ENCODE peak calls at places on chromosomes 11 and 22, in five cellular contexts. One of them, this sample, is unnamed.

GRCh38 chr11:115104851-115105453 is 399.3 kb downstream of the CADM1 start:
- DNase-seq in AG04449: no peak
- DNase-seq in endothelial cell: no peak
- DNase-seq in WTC11: no peak
- DNase-seq in gastrocnemius medialis: peak
- DNase-seq in this sample: no peak

GRCh38 chr11:100753562-100753961 is 66.5 kb downstream of the ARHGAP42 start:
- DNase-seq in AG04449: no peak
- DNase-seq in endothelial cell: peak
- DNase-seq in WTC11: peak
- DNase-seq in gastrocnemius medialis: no peak
- DNase-seq in this sample: no peak

GRCh38 chr11:5178046-5178837 is 22.2 kb downstream of the OR51V1 start:
- DNase-seq in AG04449: no peak
- DNase-seq in endothelial cell: no peak
- DNase-seq in WTC11: no peak
- DNase-seq in gastrocnemius medialis: no peak
- DNase-seq in this sample: no peak

GRCh38 chr22:35743466-35743865 is 25.8 kb downstream of the APOL5 start:
- DNase-seq in AG04449: no peak
- DNase-seq in endothelial cell: no peak
- DNase-seq in WTC11: no peak
- DNase-seq in gastrocnemius medialis: no peak
- DNase-seq in this sample: no peak

GRCh38 chr11:78138694-78139421 is 568 bp downstream of the ALG8 start:
- DNase-seq in AG04449: no peak
- DNase-seq in endothelial cell: peak
- DNase-seq in WTC11: no peak
- DNase-seq in gastrocnemius medialis: no peak
- DNase-seq in this sample: peak

GRCh38 chr11:19680824-19681368 is 31.7 kb upstream of the NAV2 start:
- DNase-seq in AG04449: no peak
- DNase-seq in endothelial cell: no peak
- DNase-seq in WTC11: no peak
- DNase-seq in gastrocnemius medialis: no peak
- DNase-seq in this sample: no peak

GRCh38 chr11:11843233-11843632 is 1.5 kb downstream of the USP47 start:
- DNase-seq in AG04449: peak
- DNase-seq in endothelial cell: no peak
- DNase-seq in WTC11: no peak
- DNase-seq in gastrocnemius medialis: no peak
- DNase-seq in this sample: no peak

GRCh38 chr11:124938206-124938765 is 2.4 kb upstream of the HEPACAM start:
- DNase-seq in AG04449: no peak
- DNase-seq in endothelial cell: no peak
- DNase-seq in WTC11: no peak
- DNase-seq in gastrocnemius medialis: no peak
- DNase-seq in this sample: no peak

GRCh38 chr22:44721206-44721605 is 19.2 kb downstream of the PRR5 start:
- DNase-seq in AG04449: no peak
- DNase-seq in endothelial cell: no peak
- DNase-seq in WTC11: no peak
- DNase-seq in gastrocnemius medialis: no peak
- DNase-seq in this sample: no peak

GRCh38 chr22:40238425-40239344 is 61.0 kb downstream of the TNRC6B start:
- DNase-seq in AG04449: peak
- DNase-seq in endothelial cell: no peak
- DNase-seq in WTC11: no peak
- DNase-seq in gastrocnemius medialis: peak
- DNase-seq in this sample: no peak

GRCh38 chr22:28015676-28016601 is 96.9 kb upstream of the PITPNB start:
- DNase-seq in AG04449: no peak
- DNase-seq in endothelial cell: no peak
- DNase-seq in WTC11: no peak
- DNase-seq in gastrocnemius medialis: peak
- DNase-seq in this sample: no peak

GRCh38 chr11:128251140-128251539 is 336.2 kb downstream of the ETS1 start:
- DNase-seq in AG04449: peak
- DNase-seq in endothelial cell: no peak
- DNase-seq in WTC11: no peak
- DNase-seq in gastrocnemius medialis: no peak
- DNase-seq in this sample: no peak

GRCh38 chr22:39690901-39691620 is 120.5 kb downstream of the CACNA1I start:
- DNase-seq in AG04449: no peak
- DNase-seq in endothelial cell: no peak
- DNase-seq in WTC11: peak
- DNase-seq in gastrocnemius medialis: no peak
- DNase-seq in this sample: peak

GRCh38 chr11:108931168-108931567 is 266.3 kb downstream of the DDX10 start:
- DNase-seq in AG04449: no peak
- DNase-seq in endothelial cell: no peak
- DNase-seq in WTC11: no peak
- DNase-seq in gastrocnemius medialis: no peak
- DNase-seq in this sample: no peak

GRCh38 chr11:11787305-11788066 is 54.3 kb upstream of the USP47 start:
- DNase-seq in AG04449: no peak
- DNase-seq in endothelial cell: peak
- DNase-seq in WTC11: peak
- DNase-seq in gastrocnemius medialis: peak
- DNase-seq in this sample: peak

GRCh38 chr22:36220457-36220921 is 18.8 kb downstream of the APOL2 start:
- DNase-seq in AG04449: no peak
- DNase-seq in endothelial cell: no peak
- DNase-seq in WTC11: no peak
- DNase-seq in gastrocnemius medialis: peak
- DNase-seq in this sample: no peak

GRCh38 chr11:134332189-134332631 is 422 bp downstream of the GLB1L2 start:
- DNase-seq in AG04449: no peak
- DNase-seq in endothelial cell: peak
- DNase-seq in WTC11: peak
- DNase-seq in gastrocnemius medialis: no peak
- DNase-seq in this sample: peak

GRCh38 chr22:46737976-46738641 is at the start of gene CERK:
- DNase-seq in AG04449: no peak
- DNase-seq in endothelial cell: peak
- DNase-seq in WTC11: peak
- DNase-seq in gastrocnemius medialis: peak
- DNase-seq in this sample: peak

GRCh38 chr11:95821640-95822039 is 31.3 kb downstream of the CEP57 start:
- DNase-seq in AG04449: no peak
- DNase-seq in endothelial cell: no peak
- DNase-seq in WTC11: no peak
- DNase-seq in gastrocnemius medialis: no peak
- DNase-seq in this sample: no peak

GRCh38 chr11:119202554-119202953 is 3.6 kb upstream of the CBL start:
- DNase-seq in AG04449: no peak
- DNase-seq in endothelial cell: no peak
- DNase-seq in WTC11: no peak
- DNase-seq in gastrocnemius medialis: no peak
- DNase-seq in this sample: no peak

GRCh38 chr11:110182886-110183285 is 89.7 kb downstream of the ZC3H12C start:
- DNase-seq in AG04449: no peak
- DNase-seq in endothelial cell: no peak
- DNase-seq in WTC11: no peak
- DNase-seq in gastrocnemius medialis: no peak
- DNase-seq in this sample: peak

GRCh38 chr11:629237-629583 is 2.2 kb upstream of the SCT start:
- DNase-seq in AG04449: no peak
- DNase-seq in endothelial cell: no peak
- DNase-seq in WTC11: peak
- DNase-seq in gastrocnemius medialis: peak
- DNase-seq in this sample: peak

GRCh38 chr11:99687320-99687719 is 666.6 kb downstream of the CNTN5 start:
- DNase-seq in AG04449: no peak
- DNase-seq in endothelial cell: no peak
- DNase-seq in WTC11: no peak
- DNase-seq in gastrocnemius medialis: no peak
- DNase-seq in this sample: no peak

GRCh38 chr11:63602296-63602695 is 11.9 kb downstream of the PLAAT3 start:
- DNase-seq in AG04449: peak
- DNase-seq in endothelial cell: no peak
- DNase-seq in WTC11: no peak
- DNase-seq in gastrocnemius medialis: no peak
- DNase-seq in this sample: no peak

GRCh38 chr22:25651332-25651731 is 86.9 kb downstream of the GRK3 start:
- DNase-seq in AG04449: no peak
- DNase-seq in endothelial cell: no peak
- DNase-seq in WTC11: no peak
- DNase-seq in gastrocnemius medialis: no peak
- DNase-seq in this sample: no peak

GRCh38 chr11:71447791-71448256 is 369 bp downstream of the DHCR7 start:
- DNase-seq in AG04449: no peak
- DNase-seq in endothelial cell: peak
- DNase-seq in WTC11: peak
- DNase-seq in gastrocnemius medialis: no peak
- DNase-seq in this sample: peak

GRCh38 chr22:49164773-49165320 is 662.8 kb downstream of the BRD1 start:
- DNase-seq in AG04449: no peak
- DNase-seq in endothelial cell: no peak
- DNase-seq in WTC11: no peak
- DNase-seq in gastrocnemius medialis: no peak
- DNase-seq in this sample: no peak

GRCh38 chr11:130389315-130389935 is 39.0 kb downstream of the ADAMTS8 start:
- DNase-seq in AG04449: no peak
- DNase-seq in endothelial cell: no peak
- DNase-seq in WTC11: no peak
- DNase-seq in gastrocnemius medialis: no peak
- DNase-seq in this sample: peak

DNA sequence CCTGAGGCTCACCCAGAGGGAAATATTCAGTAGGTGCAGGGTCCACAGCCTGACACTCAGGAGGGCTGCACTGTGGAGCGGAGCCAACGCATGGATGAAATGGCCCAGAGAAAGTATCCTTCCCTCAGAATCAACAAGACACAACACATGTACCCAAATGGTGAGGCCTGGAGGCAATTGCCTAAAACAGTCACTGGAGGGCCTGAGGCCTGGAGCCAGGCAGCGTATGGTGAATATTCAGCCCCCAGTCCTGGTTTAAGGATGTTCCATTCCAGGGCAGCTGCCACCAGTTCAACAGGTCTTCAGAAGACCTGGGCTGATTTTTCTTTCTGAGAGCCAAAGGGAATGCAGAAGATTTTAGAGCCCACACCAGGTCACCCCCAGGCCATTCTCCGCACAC is 264.8 kb downstream of the INSC start:
- DNase-seq in AG04449: no peak
- DNase-seq in endothelial cell: no peak
- DNase-seq in WTC11: peak
- DNase-seq in gastrocnemius medialis: no peak
- DNase-seq in this sample: no peak
- TF ChIP-seq CTCF in AG04449: no peak
- TF ChIP-seq CTCF in endothelial cell: no peak
- TF ChIP-seq CTCF in WTC11: no peak
- TF ChIP-seq CTCF in gastrocnemius medialis: no peak
- TF ChIP-seq CTCF in this sample: no peak

GRCh38 chr11:61295596-61295926 is 445 bp upstream of the VWCE start:
- DNase-seq in AG04449: no peak
- DNase-seq in endothelial cell: no peak
- DNase-seq in WTC11: no peak
- DNase-seq in gastrocnemius medialis: no peak
- DNase-seq in this sample: no peak

GRCh38 chr11:61297341-61297740 is 2.2 kb upstream of the VWCE start:
- DNase-seq in AG04449: no peak
- DNase-seq in endothelial cell: no peak
- DNase-seq in WTC11: no peak
- DNase-seq in gastrocnemius medialis: no peak
- DNase-seq in this sample: no peak

GRCh38 chr11:61297741-61298140 is 2.6 kb upstream of the VWCE start:
- DNase-seq in AG04449: peak
- DNase-seq in endothelial cell: no peak
- DNase-seq in WTC11: no peak
- DNase-seq in gastrocnemius medialis: peak
- DNase-seq in this sample: no peak

GRCh38 chr11:61293869-61294716 is 1.0 kb downstream of the VWCE start:
- DNase-seq in AG04449: no peak
- DNase-seq in endothelial cell: peak
- DNase-seq in WTC11: peak
- DNase-seq in gastrocnemius medialis: peak
- DNase-seq in this sample: peak

DNA sequence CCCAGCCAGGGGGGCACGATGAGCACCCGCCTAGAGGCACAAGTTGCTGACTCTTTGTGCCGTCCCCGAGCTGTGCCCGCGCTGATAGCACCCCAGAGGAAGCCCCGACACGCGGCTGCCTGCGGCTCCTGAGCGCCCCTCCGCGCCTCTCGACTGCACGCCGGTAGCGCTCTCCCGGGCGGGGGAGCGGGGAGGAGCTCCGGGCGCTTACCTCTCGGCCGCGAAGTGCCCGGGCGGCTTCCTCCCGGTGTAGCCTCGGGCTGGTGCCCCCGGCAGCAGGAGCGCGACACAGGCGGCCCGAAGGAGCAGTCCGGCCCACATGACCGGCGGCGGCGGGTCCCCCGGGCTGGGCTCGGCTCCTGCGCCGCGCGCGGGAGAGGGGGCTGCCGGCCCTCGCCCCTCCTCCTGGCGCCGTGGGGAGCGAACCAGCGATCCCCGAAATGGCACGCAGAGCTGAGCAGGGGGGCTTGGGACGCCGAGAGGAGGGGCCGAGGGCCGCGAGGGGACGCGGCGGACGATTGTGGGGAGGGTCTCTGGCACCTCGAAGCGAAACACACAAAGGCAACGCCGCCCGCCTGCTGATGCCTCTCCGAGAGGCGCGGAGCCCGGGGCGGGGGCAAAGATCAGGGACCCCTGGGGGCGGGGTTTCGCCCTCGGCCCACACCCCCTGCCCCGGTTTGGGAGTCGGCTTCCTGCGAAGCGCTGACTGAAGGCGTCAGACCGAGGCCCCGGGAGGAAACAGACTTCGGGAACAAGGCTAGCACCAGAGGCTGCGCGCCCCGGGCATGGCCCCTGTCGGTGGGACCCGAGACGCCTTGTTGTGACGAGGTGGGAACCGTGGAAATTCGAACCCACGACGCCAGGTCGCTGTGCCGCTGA is at the start of gene VWCE:
- DNase-seq in AG04449: no peak
- DNase-seq in endothelial cell: peak
- DNase-seq in WTC11: peak
- DNase-seq in gastrocnemius medialis: peak
- DNase-seq in this sample: peak
- TF ChIP-seq CTCF in AG04449: peak
- TF ChIP-seq CTCF in endothelial cell: no peak
- TF ChIP-seq CTCF in WTC11: no peak
- TF ChIP-seq CTCF in gastrocnemius medialis: no peak
- TF ChIP-seq CTCF in this sample: peak

GRCh38 chr22:21686634-21687393 is 21.0 kb downstream of the PPIL2 start:
- DNase-seq in AG04449: no peak
- DNase-seq in endothelial cell: no peak
- DNase-seq in WTC11: no peak
- DNase-seq in gastrocnemius medialis: no peak
- DNase-seq in this sample: no peak
- TF ChIP-seq CTCF in AG04449: no peak
- TF ChIP-seq CTCF in endothelial cell: no peak
- TF ChIP-seq CTCF in WTC11: no peak
- TF ChIP-seq CTCF in gastrocnemius medialis: no peak
- TF ChIP-seq CTCF in this sample: no peak

DNA sequence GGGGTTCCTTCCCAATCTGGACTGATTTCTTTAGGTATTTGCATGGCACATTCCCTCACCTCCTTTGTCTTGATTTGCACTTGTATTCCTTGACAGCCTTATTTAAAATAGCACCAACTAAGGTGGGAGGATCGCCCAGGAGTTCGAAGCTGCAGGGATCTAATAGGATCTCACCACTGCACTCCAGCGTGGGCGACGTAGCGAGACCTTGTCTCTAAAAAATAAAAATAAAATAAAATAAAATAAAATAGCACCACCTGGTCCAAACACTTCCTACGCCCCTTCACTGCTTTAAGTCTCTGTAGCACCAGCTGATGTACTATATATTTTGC is 775 bp downstream of the SLC2A11 start:
- DNase-seq in AG04449: no peak
- DNase-seq in endothelial cell: no peak
- DNase-seq in WTC11: no peak
- DNase-seq in gastrocnemius medialis: no peak
- DNase-seq in this sample: no peak
- TF ChIP-seq CTCF in AG04449: no peak
- TF ChIP-seq CTCF in endothelial cell: no peak
- TF ChIP-seq CTCF in WTC11: no peak
- TF ChIP-seq CTCF in gastrocnemius medialis: no peak
- TF ChIP-seq CTCF in this sample: no peak